ENCODE peak calls at places on chromosomes 6 and 20, in six cellular contexts. One of them, this sample, is unnamed.

GRCh38 chr20:4855555-4855954 is 133.8 kb downstream of the PRND start:
- DNase-seq in NCI-H1417 treated with DMSO at 0.1 percent for 48 hours: no peak
- DNase-seq in fibroblast of pulmonary artery: no peak
- DNase-seq in NCI-H524 treated with DMSO at 0.1 percent for 48 hours: no peak
- DNase-seq in stimulated activated CD4-positive, alpha-beta T cell treated with anti-CD3 and anti-CD28 coated beads, Interleukin-12 subunit alpha, Interleukin-12 subunit beta, amount 100 ng/mL, for 4 hours: no peak
- DNase-seq in fibroblast of lung: no peak
- DNase-seq in this sample: no peak

GRCh38 chr6:132830236-132830799 is 15.9 kb downstream of the RPS12 start:
- DNase-seq in NCI-H1417 treated with DMSO at 0.1 percent for 48 hours: peak; percentile 32
- DNase-seq in fibroblast of pulmonary artery: peak; percentile 62
- DNase-seq in NCI-H524 treated with DMSO at 0.1 percent for 48 hours: peak; percentile 68
- DNase-seq in stimulated activated CD4-positive, alpha-beta T cell treated with anti-CD3 and anti-CD28 coated beads, Interleukin-12 subunit alpha, Interleukin-12 subunit beta, amount 100 ng/mL, for 4 hours: no peak
- DNase-seq in fibroblast of lung: peak; percentile 72
- DNase-seq in this sample: no peak

GRCh38 chr6:36387440-36388303 is at the start of gene ETV7:
- DNase-seq in NCI-H1417 treated with DMSO at 0.1 percent for 48 hours: no peak
- DNase-seq in fibroblast of pulmonary artery: peak; percentile 21
- DNase-seq in NCI-H524 treated with DMSO at 0.1 percent for 48 hours: no peak
- DNase-seq in stimulated activated CD4-positive, alpha-beta T cell treated with anti-CD3 and anti-CD28 coated beads, Interleukin-12 subunit alpha, Interleukin-12 subunit beta, amount 100 ng/mL, for 4 hours: peak; percentile 44
- DNase-seq in fibroblast of lung: peak; percentile 8
- DNase-seq in this sample: no peak

GRCh38 chr6:93919365-93919764 is 500.0 kb upstream of the EPHA7 start:
- DNase-seq in NCI-H1417 treated with DMSO at 0.1 percent for 48 hours: no peak
- DNase-seq in fibroblast of pulmonary artery: no peak
- DNase-seq in NCI-H524 treated with DMSO at 0.1 percent for 48 hours: no peak
- DNase-seq in stimulated activated CD4-positive, alpha-beta T cell treated with anti-CD3 and anti-CD28 coated beads, Interleukin-12 subunit alpha, Interleukin-12 subunit beta, amount 100 ng/mL, for 4 hours: no peak
- DNase-seq in fibroblast of lung: no peak
- DNase-seq in this sample: no peak

GRCh38 chr20:45014671-45015415 is 48.5 kb downstream of the STK4 start:
- DNase-seq in NCI-H1417 treated with DMSO at 0.1 percent for 48 hours: no peak
- DNase-seq in fibroblast of pulmonary artery: peak; percentile 58
- DNase-seq in NCI-H524 treated with DMSO at 0.1 percent for 48 hours: no peak
- DNase-seq in stimulated activated CD4-positive, alpha-beta T cell treated with anti-CD3 and anti-CD28 coated beads, Interleukin-12 subunit alpha, Interleukin-12 subunit beta, amount 100 ng/mL, for 4 hours: no peak
- DNase-seq in fibroblast of lung: peak; percentile 29
- DNase-seq in this sample: no peak

GRCh38 chr6:47788498-47788884 is 6.7 kb downstream of the OPN5 start:
- DNase-seq in NCI-H1417 treated with DMSO at 0.1 percent for 48 hours: no peak
- DNase-seq in fibroblast of pulmonary artery: peak; percentile 2
- DNase-seq in NCI-H524 treated with DMSO at 0.1 percent for 48 hours: no peak
- DNase-seq in stimulated activated CD4-positive, alpha-beta T cell treated with anti-CD3 and anti-CD28 coated beads, Interleukin-12 subunit alpha, Interleukin-12 subunit beta, amount 100 ng/mL, for 4 hours: no peak
- DNase-seq in fibroblast of lung: no peak
- DNase-seq in this sample: no peak

GRCh38 chr6:160194808-160195207 is 63.8 kb downstream of the SLC22A2 start:
- DNase-seq in NCI-H1417 treated with DMSO at 0.1 percent for 48 hours: no peak
- DNase-seq in fibroblast of pulmonary artery: no peak
- DNase-seq in NCI-H524 treated with DMSO at 0.1 percent for 48 hours: no peak
- DNase-seq in stimulated activated CD4-positive, alpha-beta T cell treated with anti-CD3 and anti-CD28 coated beads, Interleukin-12 subunit alpha, Interleukin-12 subunit beta, amount 100 ng/mL, for 4 hours: no peak
- DNase-seq in fibroblast of lung: no peak
- DNase-seq in this sample: no peak

GRCh38 chr20:46034039-46034438 is 5.0 kb downstream of the SLC12A5 start:
- DNase-seq in NCI-H1417 treated with DMSO at 0.1 percent for 48 hours: no peak
- DNase-seq in fibroblast of pulmonary artery: no peak
- DNase-seq in NCI-H524 treated with DMSO at 0.1 percent for 48 hours: no peak
- DNase-seq in stimulated activated CD4-positive, alpha-beta T cell treated with anti-CD3 and anti-CD28 coated beads, Interleukin-12 subunit alpha, Interleukin-12 subunit beta, amount 100 ng/mL, for 4 hours: no peak
- DNase-seq in fibroblast of lung: no peak
- DNase-seq in this sample: no peak

GRCh38 chr6:161226005-161226964 is 47.6 kb downstream of the AGPAT4 start:
- DNase-seq in NCI-H1417 treated with DMSO at 0.1 percent for 48 hours: no peak
- DNase-seq in fibroblast of pulmonary artery: no peak
- DNase-seq in NCI-H524 treated with DMSO at 0.1 percent for 48 hours: no peak
- DNase-seq in stimulated activated CD4-positive, alpha-beta T cell treated with anti-CD3 and anti-CD28 coated beads, Interleukin-12 subunit alpha, Interleukin-12 subunit beta, amount 100 ng/mL, for 4 hours: no peak
- DNase-seq in fibroblast of lung: no peak
- DNase-seq in this sample: no peak

GRCh38 chr20:45972500-45973183 is 639 bp upstream of the ZNF335 start:
- DNase-seq in NCI-H1417 treated with DMSO at 0.1 percent for 48 hours: no peak
- DNase-seq in fibroblast of pulmonary artery: no peak
- DNase-seq in NCI-H524 treated with DMSO at 0.1 percent for 48 hours: no peak
- DNase-seq in stimulated activated CD4-positive, alpha-beta T cell treated with anti-CD3 and anti-CD28 coated beads, Interleukin-12 subunit alpha, Interleukin-12 subunit beta, amount 100 ng/mL, for 4 hours: no peak
- DNase-seq in fibroblast of lung: no peak
- DNase-seq in this sample: no peak

GRCh38 chr20:32527447-32528055 is 57.6 kb downstream of the NOL4L start:
- DNase-seq in NCI-H1417 treated with DMSO at 0.1 percent for 48 hours: no peak
- DNase-seq in fibroblast of pulmonary artery: no peak
- DNase-seq in NCI-H524 treated with DMSO at 0.1 percent for 48 hours: no peak
- DNase-seq in stimulated activated CD4-positive, alpha-beta T cell treated with anti-CD3 and anti-CD28 coated beads, Interleukin-12 subunit alpha, Interleukin-12 subunit beta, amount 100 ng/mL, for 4 hours: no peak
- DNase-seq in fibroblast of lung: no peak
- DNase-seq in this sample: no peak

GRCh38 chr6:36716476-36717093 is 19.0 kb downstream of the RAB44 start:
- DNase-seq in NCI-H1417 treated with DMSO at 0.1 percent for 48 hours: no peak
- DNase-seq in fibroblast of pulmonary artery: no peak
- DNase-seq in NCI-H524 treated with DMSO at 0.1 percent for 48 hours: no peak
- DNase-seq in stimulated activated CD4-positive, alpha-beta T cell treated with anti-CD3 and anti-CD28 coated beads, Interleukin-12 subunit alpha, Interleukin-12 subunit beta, amount 100 ng/mL, for 4 hours: no peak
- DNase-seq in fibroblast of lung: no peak
- DNase-seq in this sample: no peak

GRCh38 chr6:160379464-160379863 is 31.3 kb downstream of the SLC22A3 start:
- DNase-seq in NCI-H1417 treated with DMSO at 0.1 percent for 48 hours: no peak
- DNase-seq in fibroblast of pulmonary artery: peak; percentile 70
- DNase-seq in NCI-H524 treated with DMSO at 0.1 percent for 48 hours: no peak
- DNase-seq in stimulated activated CD4-positive, alpha-beta T cell treated with anti-CD3 and anti-CD28 coated beads, Interleukin-12 subunit alpha, Interleukin-12 subunit beta, amount 100 ng/mL, for 4 hours: no peak
- DNase-seq in fibroblast of lung: peak; percentile 70
- DNase-seq in this sample: no peak

GRCh38 chr6:16437984-16438383 is 199.6 kb downstream of the GMPR start:
- DNase-seq in NCI-H1417 treated with DMSO at 0.1 percent for 48 hours: no peak
- DNase-seq in fibroblast of pulmonary artery: no peak
- DNase-seq in NCI-H524 treated with DMSO at 0.1 percent for 48 hours: no peak
- DNase-seq in stimulated activated CD4-positive, alpha-beta T cell treated with anti-CD3 and anti-CD28 coated beads, Interleukin-12 subunit alpha, Interleukin-12 subunit beta, amount 100 ng/mL, for 4 hours: peak; percentile 20
- DNase-seq in fibroblast of lung: no peak
- DNase-seq in this sample: no peak

GRCh38 chr6:108748063-108748462 is 100.2 kb upstream of the ARMC2 start:
- DNase-seq in NCI-H1417 treated with DMSO at 0.1 percent for 48 hours: no peak
- DNase-seq in fibroblast of pulmonary artery: no peak
- DNase-seq in NCI-H524 treated with DMSO at 0.1 percent for 48 hours: no peak
- DNase-seq in stimulated activated CD4-positive, alpha-beta T cell treated with anti-CD3 and anti-CD28 coated beads, Interleukin-12 subunit alpha, Interleukin-12 subunit beta, amount 100 ng/mL, for 4 hours: no peak
- DNase-seq in fibroblast of lung: peak; percentile 48
- DNase-seq in this sample: no peak

GRCh38 chr20:45432294-45432693 is 16.4 kb downstream of the PIGT start:
- DNase-seq in NCI-H1417 treated with DMSO at 0.1 percent for 48 hours: no peak
- DNase-seq in fibroblast of pulmonary artery: no peak
- DNase-seq in NCI-H524 treated with DMSO at 0.1 percent for 48 hours: no peak
- DNase-seq in stimulated activated CD4-positive, alpha-beta T cell treated with anti-CD3 and anti-CD28 coated beads, Interleukin-12 subunit alpha, Interleukin-12 subunit beta, amount 100 ng/mL, for 4 hours: no peak
- DNase-seq in fibroblast of lung: no peak
- DNase-seq in this sample: no peak

GRCh38 chr20:58131111-58131510 is 97.3 kb downstream of the ANKRD60 start:
- DNase-seq in NCI-H1417 treated with DMSO at 0.1 percent for 48 hours: no peak
- DNase-seq in fibroblast of pulmonary artery: no peak
- DNase-seq in NCI-H524 treated with DMSO at 0.1 percent for 48 hours: no peak
- DNase-seq in stimulated activated CD4-positive, alpha-beta T cell treated with anti-CD3 and anti-CD28 coated beads, Interleukin-12 subunit alpha, Interleukin-12 subunit beta, amount 100 ng/mL, for 4 hours: no peak
- DNase-seq in fibroblast of lung: peak; percentile 47
- DNase-seq in this sample: no peak

GRCh38 chr6:20325641-20326421 is 75.8 kb upstream of the E2F3 start:
- DNase-seq in NCI-H1417 treated with DMSO at 0.1 percent for 48 hours: no peak
- DNase-seq in fibroblast of pulmonary artery: no peak
- DNase-seq in NCI-H524 treated with DMSO at 0.1 percent for 48 hours: no peak
- DNase-seq in stimulated activated CD4-positive, alpha-beta T cell treated with anti-CD3 and anti-CD28 coated beads, Interleukin-12 subunit alpha, Interleukin-12 subunit beta, amount 100 ng/mL, for 4 hours: no peak
- DNase-seq in fibroblast of lung: no peak
- DNase-seq in this sample: no peak

GRCh38 chr6:14025160-14025559 is 92.4 kb upstream of the CD83 start:
- DNase-seq in NCI-H1417 treated with DMSO at 0.1 percent for 48 hours: no peak
- DNase-seq in fibroblast of pulmonary artery: no peak
- DNase-seq in NCI-H524 treated with DMSO at 0.1 percent for 48 hours: no peak
- DNase-seq in stimulated activated CD4-positive, alpha-beta T cell treated with anti-CD3 and anti-CD28 coated beads, Interleukin-12 subunit alpha, Interleukin-12 subunit beta, amount 100 ng/mL, for 4 hours: no peak
- DNase-seq in fibroblast of lung: no peak
- DNase-seq in this sample: no peak

GRCh38 chr6:79586548-79586947 is 44.6 kb upstream of the SH3BGRL2 start:
- DNase-seq in NCI-H1417 treated with DMSO at 0.1 percent for 48 hours: no peak
- DNase-seq in fibroblast of pulmonary artery: peak; percentile 55
- DNase-seq in NCI-H524 treated with DMSO at 0.1 percent for 48 hours: no peak
- DNase-seq in stimulated activated CD4-positive, alpha-beta T cell treated with anti-CD3 and anti-CD28 coated beads, Interleukin-12 subunit alpha, Interleukin-12 subunit beta, amount 100 ng/mL, for 4 hours: no peak
- DNase-seq in fibroblast of lung: peak; percentile 55
- DNase-seq in this sample: no peak

GRCh38 chr6:127201321-127201720 is 65.3 kb upstream of the RNF146 start:
- DNase-seq in NCI-H1417 treated with DMSO at 0.1 percent for 48 hours: no peak
- DNase-seq in fibroblast of pulmonary artery: peak; percentile 77
- DNase-seq in NCI-H524 treated with DMSO at 0.1 percent for 48 hours: no peak
- DNase-seq in stimulated activated CD4-positive, alpha-beta T cell treated with anti-CD3 and anti-CD28 coated beads, Interleukin-12 subunit alpha, Interleukin-12 subunit beta, amount 100 ng/mL, for 4 hours: no peak
- DNase-seq in fibroblast of lung: peak; percentile 27
- DNase-seq in this sample: no peak